ENCODE peak calls at places on chromosome 22, in ten cellular contexts. Q is GM04504; L is hippocampal formation; Z is cardiac muscle cell; P is activated CD4-positive, alpha-beta T cell treated with anti-CD3 and anti-CD28 coated beads, Interleukin-2, amount 50 U/mL, for 1 hour; A is H9; U is uterus; M is GM19239; E is stimulated activated CD4-positive, alpha-beta T cell treated with anti-CD3 and anti-CD28 coated beads, Interleukin-4, amount 100 ng/mL, for 48 hours; I is tibial nerve. W is an unnamed sample.
A peak's percentile ranks its signal among the peaks of the same experiment; 100 is the strongest.

GRCh38 chr22:28032896-28033295 is 113.8 kb upstream of the PITPNB start:
- DNase-seq in I (no peak), M (no peak), U (no peak), L (no peak), A (no peak), E (no peak), Z (no peak), Q (no peak), P (no peak), W (no peak)

GRCh38 chr22:43275545-43275981 is 67.6 kb downstream of the SCUBE1 start:
- DNase-seq in E (no peak), Z (peak; percentile 42), I (no peak), P (no peak), U (no peak), Q (no peak), A (peak; percentile 69), M (no peak), L (no peak), W (peak; percentile 70)

GRCh38 chr22:39429916-39430575 is 26.8 kb upstream of the MGAT3 start:
- DNase-seq in A (peak; percentile 24), U (no peak), E (no peak), Q (no peak), L (no peak), Z (no peak), P (no peak), M (no peak), I (no peak), W (no peak)

GRCh38 chr22:45511847-45512261 is 9.2 kb downstream of the FBLN1 start:
- DNase-seq in L (no peak), A (no peak), E (no peak), Q (peak; percentile 72), Z (peak; percentile 93), P (no peak), I (peak; percentile 73), U (peak; percentile 86), M (no peak), W (no peak)

GRCh38 chr22:38461057-38461413 is 6.0 kb upstream of the KCNJ4 start:
- DNase-seq in M (no peak), L (no peak), Q (no peak), A (no peak), Z (peak; percentile 9), E (no peak), I (no peak), U (no peak), P (no peak), W (no peak)

GRCh38 chr22:42820075-42820763 is 36.9 kb downstream of the ARFGAP3 start:
- DNase-seq in A (no peak), I (no peak), Z (peak; percentile 32), P (no peak), U (no peak), E (no peak), L (no peak), M (no peak), Q (peak; percentile 62), W (no peak)

GRCh38 chr22:45077286-45077685 is 67.5 kb upstream of the PHF21B start:
- DNase-seq in I (no peak), L (no peak), U (no peak), Z (no peak), P (no peak), E (no peak), A (no peak), M (no peak), Q (no peak), W (no peak)

GRCh38 chr22:29146771-29147170 is 58.9 kb upstream of the EMID1 start:
- DNase-seq in P (no peak), I (no peak), A (peak; percentile 18), Z (no peak), Q (no peak), M (no peak), E (no peak), U (no peak), L (no peak), W (no peak)

GRCh38 chr22:31250740-31251330 is 38.7 kb downstream of the LIMK2 start:
- DNase-seq in U (no peak), P (no peak), Z (peak; percentile 51), Q (no peak), L (no peak), A (no peak), I (no peak), M (no peak), E (no peak), W (no peak)

GRCh38 chr22:35783943-35784614 is 66.4 kb downstream of the APOL5 start:
- DNase-seq in E (no peak), P (no peak), L (no peak), Q (peak; percentile 69), Z (no peak), M (no peak), I (no peak), U (no peak), A (no peak), W (no peak)

GRCh38 chr22:43471186-43471585 is 59.4 kb downstream of the MPPED1 start:
- DNase-seq in L (no peak), U (no peak), Q (no peak), M (no peak), A (no peak), Z (no peak), I (no peak), P (no peak), E (no peak), W (no peak)

W was measured in HL-60.